ENCODE peak calls at places on chromosome 21, in six cellular contexts. H is endothelial cell of umbilical vein, S is A549, W is HepG2, V is K562, L is GM12878. K is an unnamed sample.

GRCh38 chr21:17730782-17731181 is 88.4 kb downstream of the C21orf91 start:
- DNase-seq in H (peak; percentile 7), S (no peak), W (no peak), V (no peak), L (no peak), K (peak; percentile 68)

GRCh38 chr21:43301424-43302355 is 125.2 kb downstream of the SIK1 start:
- DNase-seq in H (no peak), S (no peak), W (no peak), V (no peak), L (no peak), K (no peak)

GRCh38 chr21:28521932-28522826 is 470.5 kb downstream of the LTN1 start:
- DNase-seq in H (peak; percentile 88), S (no peak), W (no peak), V (no peak), L (no peak), K (peak; percentile 8)

GRCh38 chr21:38126677-38127271 is 130.0 kb upstream of the KCNJ15 start:
- DNase-seq in H (peak; percentile 51), S (peak; percentile 10), W (peak; percentile 35), V (peak; percentile 86), L (no peak), K (peak; percentile 49)

GRCh38 chr21:38503588-38503987 is 5.3 kb upstream of the ERG start:
- DNase-seq in H (peak; percentile 97), S (no peak), W (no peak), V (no peak), L (no peak), K (no peak)

GRCh38 chr21:37565530-37566223 is 199.1 kb downstream of the DYRK1A start:
- DNase-seq in H (no peak), S (no peak), W (peak; percentile 90), V (peak; percentile 62), L (no peak), K (peak; percentile 22)

GRCh38 chr21:36703626-36704280 is 4.8 kb downstream of the SIM2 start:
- DNase-seq in H (no peak), S (no peak), W (no peak), V (no peak), L (no peak), K (no peak)

GRCh38 chr21:22106720-22107410 is 1108.7 kb downstream of the NCAM2 start:
- DNase-seq in H (no peak), S (no peak), W (no peak), V (no peak), L (no peak), K (no peak)

GRCh38 chr21:29335720-29336119 is 37.0 kb downstream of the BACH1 start:
- DNase-seq in H (no peak), S (no peak), W (no peak), V (no peak), L (no peak), K (peak; percentile 20)

GRCh38 chr21:31103571-31104265 is 65.4 kb upstream of the KRTAP19-8 start:
- DNase-seq in H (no peak), S (no peak), W (no peak), V (no peak), L (no peak), K (no peak)

GRCh38 chr21:24375201-24375600 is 1232.1 kb downstream of the MRPL39 start:
- DNase-seq in H (no peak), S (no peak), W (no peak), V (peak; percentile 9), L (no peak), K (peak; percentile 35)

GRCh38 chr21:28884481-28884880 is 108.2 kb downstream of the LTN1 start:
- DNase-seq in H (no peak), S (no peak), W (no peak), V (peak; percentile 52), L (no peak), K (peak; percentile 63)

GRCh38 chr21:38806942-38807284 is 1.2 kb downstream of the ETS2 start:
- DNase-seq in H (peak; percentile 52), S (no peak), W (no peak), V (peak; percentile 47), L (no peak), K (no peak)

GRCh38 chr21:31201548-31201947 is 142.5 kb downstream of the TIAM1 start:
- DNase-seq in H (no peak), S (no peak), W (no peak), V (no peak), L (peak; percentile 35), K (peak; percentile 86)

GRCh38 chr21:42746593-42747266 is 93.3 kb downstream of the PDE9A start:
- DNase-seq in H (no peak), S (no peak), W (no peak), V (no peak), L (no peak), K (peak; percentile 87)

GRCh38 chr21:23155281-23155680 is 2157.1 kb downstream of the NCAM2 start:
- DNase-seq in H (no peak), S (no peak), W (no peak), V (no peak), L (no peak), K (no peak)

GRCh38 chr21:19011448-19011847 is 607.9 kb upstream of the TMPRSS15 start:
- DNase-seq in H (no peak), S (no peak), W (no peak), V (no peak), L (no peak), K (no peak)

GRCh38 chr21:39843916-39844315 is 23.3 kb upstream of the PCP4 start:
- DNase-seq in H (no peak), S (no peak), W (no peak), V (no peak), L (no peak), K (no peak)

GRCh38 chr21:37266515-37267221 is 466 bp downstream of the VPS26C start:
- DNase-seq in H (peak; percentile 51), S (no peak), W (peak; percentile 27), V (peak; percentile 74), L (no peak), K (peak; percentile 64)

GRCh38 chr21:44702111-44702972 is 5.4 kb downstream of the KRTAP10-12 start:
- DNase-seq in H (no peak), S (no peak), W (no peak), V (no peak), L (no peak), K (no peak)
- TF ChIP-seq MAX in H (no peak), S (no peak), W (no peak), V (no peak), L (no peak), K (no peak)

GRCh38 chr21:41622831-41623548 is 115.0 kb upstream of the TMPRSS2 start:
- DNase-seq in H (no peak), S (no peak), W (no peak), V (no peak), L (no peak), K (no peak)

GRCh38 chr21:41620541-41620940 is 112.6 kb upstream of the TMPRSS2 start:
- DNase-seq in H (no peak), S (no peak), W (no peak), V (no peak), L (no peak), K (no peak)

GRCh38 chr21:41620982-41621381 is 113.0 kb upstream of the TMPRSS2 start:
- DNase-seq in H (no peak), S (no peak), W (no peak), V (no peak), L (no peak), K (no peak)

GRCh38 chr21:41621523-41621922 is 113.6 kb upstream of the TMPRSS2 start:
- DNase-seq in H (no peak), S (no peak), W (no peak), V (no peak), L (no peak), K (no peak)

GRCh38 chr21:41622201-41622600 is 114.2 kb upstream of the TMPRSS2 start:
- DNase-seq in H (no peak), S (no peak), W (no peak), V (no peak), L (no peak), K (no peak)
- TF ChIP-seq MYC in H (no peak), S (no peak), W (no peak), V (no peak), L (no peak), K (no peak)

GRCh38 chr21:27269646-27270045 is 302.8 kb upstream of the ADAMTS5 start:
- DNase-seq in H (peak; percentile 9), S (no peak), W (no peak), V (no peak), L (no peak), K (peak; percentile 72)
- TF ChIP-seq MAX in H (no peak), S (no peak), W (no peak), V (no peak), L (no peak), K (no peak)

GRCh38 chr21:45363921-45364463 is 41.0 kb upstream of the COL18A1 start:
- DNase-seq in H (peak; percentile 99), S (peak; percentile 86), W (peak; percentile 82), V (peak; percentile 78), L (peak; percentile 8), K (peak; percentile 67)
- TF ChIP-seq MYC in H (peak; percentile 7), S (no peak), W (no peak), V (no peak), L (no peak), K (peak; percentile 36)

GRCh38 chr21:16195476-16195875 is 465.7 kb downstream of the USP25 start:
- DNase-seq in H (peak; percentile 57), S (no peak), W (no peak), V (no peak), L (no peak), K (no peak)

GRCh38 chr21:16195896-16196443 is 466.2 kb downstream of the USP25 start:
- DNase-seq in H (peak; percentile 66), S (no peak), W (no peak), V (no peak), L (no peak), K (no peak)

GRCh38 chr21:16193758-16194606 is 464.2 kb downstream of the USP25 start:
- DNase-seq in H (peak; percentile 91), S (peak; percentile 4), W (no peak), V (no peak), L (no peak), K (peak; percentile 80)

GRCh38 chr21:16194851-16195251 is 465.1 kb downstream of the USP25 start:
- DNase-seq in H (peak; percentile 76), S (no peak), W (peak; percentile 17), V (no peak), L (no peak), K (no peak)

GRCh38 chr21:16192900-16193299 is 463.1 kb downstream of the USP25 start:
- DNase-seq in H (no peak), S (peak; percentile 23), W (no peak), V (no peak), L (no peak), K (no peak)
- TF ChIP-seq MAX in H (no peak), S (no peak), W (no peak), V (no peak), L (no peak), K (no peak)